ENCODE peak calls at places on chromosomes 12 and 14, in five cellular contexts. One of them, this sample, is unnamed.

GRCh38 chr12:24425601-24425970 is 476.1 kb upstream of the SOX5 start:
- DNase-seq in astrocyte of the cerebellum: peak
- DNase-seq in psoas muscle: no peak
- DNase-seq in tibial artery: no peak
- DNase-seq in uterus: no peak
- DNase-seq in this sample: no peak

GRCh38 chr12:109870648-109871047 is 9.7 kb downstream of the GLTP start:
- DNase-seq in astrocyte of the cerebellum: no peak
- DNase-seq in psoas muscle: no peak
- DNase-seq in tibial artery: no peak
- DNase-seq in uterus: no peak
- DNase-seq in this sample: no peak

GRCh38 chr12:14554281-14555008 is 13.2 kb downstream of the PLBD1 start:
- DNase-seq in astrocyte of the cerebellum: no peak
- DNase-seq in psoas muscle: peak
- DNase-seq in tibial artery: peak
- DNase-seq in uterus: peak
- DNase-seq in this sample: no peak

GRCh38 chr12:71662861-71663560 is 637 bp downstream of the ZFC3H1 start:
- DNase-seq in astrocyte of the cerebellum: peak
- DNase-seq in psoas muscle: peak
- DNase-seq in tibial artery: peak
- DNase-seq in uterus: peak
- DNase-seq in this sample: peak

GRCh38 chr12:30438526-30439120 is 257.0 kb downstream of the IPO8 start:
- DNase-seq in astrocyte of the cerebellum: no peak
- DNase-seq in psoas muscle: no peak
- DNase-seq in tibial artery: no peak
- DNase-seq in uterus: no peak
- DNase-seq in this sample: no peak

GRCh38 chr12:21651821-21652220 is 5.8 kb downstream of the LDHB start:
- DNase-seq in astrocyte of the cerebellum: no peak
- DNase-seq in psoas muscle: no peak
- DNase-seq in tibial artery: no peak
- DNase-seq in uterus: no peak
- DNase-seq in this sample: no peak

GRCh38 chr12:132614029-132614428 is 3.6 kb upstream of the LRCOL1 start:
- DNase-seq in astrocyte of the cerebellum: no peak
- DNase-seq in psoas muscle: no peak
- DNase-seq in tibial artery: no peak
- DNase-seq in uterus: no peak
- DNase-seq in this sample: no peak

GRCh38 chr14:75440733-75441474 is 13.1 kb downstream of the JDP2 start:
- DNase-seq in astrocyte of the cerebellum: no peak
- DNase-seq in psoas muscle: peak
- DNase-seq in tibial artery: peak
- DNase-seq in uterus: peak
- DNase-seq in this sample: peak

GRCh38 chr12:5031958-5032357 is 11.7 kb upstream of the KCNA5 start:
- DNase-seq in astrocyte of the cerebellum: no peak
- DNase-seq in psoas muscle: no peak
- DNase-seq in tibial artery: no peak
- DNase-seq in uterus: no peak
- DNase-seq in this sample: no peak

GRCh38 chr14:51304428-51304827 is 64.4 kb downstream of the TMX1 start:
- DNase-seq in astrocyte of the cerebellum: peak
- DNase-seq in psoas muscle: no peak
- DNase-seq in tibial artery: no peak
- DNase-seq in uterus: no peak
- DNase-seq in this sample: no peak

GRCh38 chr12:51721281-51721940 is 127.1 kb downstream of the FIGNL2 start:
- DNase-seq in astrocyte of the cerebellum: no peak
- DNase-seq in psoas muscle: peak
- DNase-seq in tibial artery: no peak
- DNase-seq in uterus: peak
- DNase-seq in this sample: no peak

GRCh38 chr14:95664546-95664945 is 21.7 kb upstream of the TCL1B start:
- DNase-seq in astrocyte of the cerebellum: no peak
- DNase-seq in psoas muscle: no peak
- DNase-seq in tibial artery: no peak
- DNase-seq in uterus: no peak
- DNase-seq in this sample: no peak

GRCh38 chr12:112992541-112993398 is 14.5 kb downstream of the OAS2 start:
- DNase-seq in astrocyte of the cerebellum: peak
- DNase-seq in psoas muscle: no peak
- DNase-seq in tibial artery: no peak
- DNase-seq in uterus: no peak
- DNase-seq in this sample: no peak

GRCh38 chr14:104639889-104640548 is 35.4 kb upstream of the TMEM179 start:
- DNase-seq in astrocyte of the cerebellum: peak
- DNase-seq in psoas muscle: peak
- DNase-seq in tibial artery: no peak
- DNase-seq in uterus: no peak
- DNase-seq in this sample: peak

DNA sequence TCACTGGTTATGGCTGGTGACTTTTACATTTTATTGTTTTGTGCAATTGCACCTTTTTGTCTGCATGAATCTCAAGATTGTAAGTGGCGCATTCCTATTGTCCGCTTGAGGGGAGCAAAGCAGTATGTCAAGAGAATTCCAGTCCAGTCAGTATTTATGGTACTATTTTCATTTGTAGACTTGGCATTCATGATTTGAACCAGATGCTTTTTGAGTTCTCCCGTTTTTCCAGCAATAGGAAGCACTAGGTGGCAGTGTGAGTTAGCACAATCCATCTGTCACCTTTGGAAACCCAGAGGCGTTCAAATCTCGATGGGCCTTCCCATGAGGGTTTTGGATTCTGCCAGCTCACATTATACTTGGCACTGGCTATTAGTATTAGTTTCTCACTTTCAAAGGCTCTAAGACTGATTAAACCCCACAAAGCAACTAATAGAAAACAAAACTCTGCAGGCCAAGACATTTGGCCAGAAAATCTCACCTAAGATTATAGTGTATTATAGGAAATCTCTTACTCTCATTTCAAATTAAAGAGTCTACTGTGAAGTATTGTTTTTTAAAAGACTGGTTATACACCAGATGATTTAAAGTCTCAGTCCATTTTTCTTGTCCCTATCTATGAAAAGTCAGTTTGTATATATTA is 2.2 kb downstream of the DACT1 start:
- DNase-seq in astrocyte of the cerebellum: peak
- DNase-seq in psoas muscle: no peak
- DNase-seq in tibial artery: no peak
- DNase-seq in uterus: no peak
- DNase-seq in this sample: peak
- H3K4me3 ChIP-seq in astrocyte of the cerebellum: peak
- H3K4me3 ChIP-seq in psoas muscle: peak
- H3K4me3 ChIP-seq in tibial artery: peak
- H3K4me3 ChIP-seq in uterus: peak
- H3K4me3 ChIP-seq in this sample: peak

DNA sequence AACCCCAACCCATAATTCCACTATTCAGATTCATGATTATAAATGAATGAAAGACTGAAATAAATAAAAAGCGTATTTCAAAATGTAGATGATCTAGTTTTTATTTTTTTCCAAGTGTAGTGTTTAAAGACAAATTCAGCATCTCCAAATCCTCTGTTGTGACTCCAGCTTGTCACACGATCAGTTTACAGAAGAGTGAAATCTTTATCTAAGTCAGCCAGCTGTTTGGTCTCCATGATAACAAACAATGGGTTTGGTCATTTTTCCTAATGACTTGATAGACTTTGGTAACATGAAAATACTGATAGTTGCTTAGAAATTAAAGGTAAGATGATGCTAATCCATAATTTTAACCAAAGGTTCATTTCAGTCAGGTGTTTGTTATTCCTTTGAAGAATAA is 114.5 kb upstream of the RASSF8 start:
- DNase-seq in astrocyte of the cerebellum: no peak
- DNase-seq in psoas muscle: no peak
- DNase-seq in tibial artery: no peak
- DNase-seq in uterus: no peak
- DNase-seq in this sample: no peak
- H3K4me3 ChIP-seq in astrocyte of the cerebellum: no peak
- H3K4me3 ChIP-seq in psoas muscle: no peak
- H3K4me3 ChIP-seq in tibial artery: no peak
- H3K4me3 ChIP-seq in uterus: no peak
- H3K4me3 ChIP-seq in this sample: no peak

DNA sequence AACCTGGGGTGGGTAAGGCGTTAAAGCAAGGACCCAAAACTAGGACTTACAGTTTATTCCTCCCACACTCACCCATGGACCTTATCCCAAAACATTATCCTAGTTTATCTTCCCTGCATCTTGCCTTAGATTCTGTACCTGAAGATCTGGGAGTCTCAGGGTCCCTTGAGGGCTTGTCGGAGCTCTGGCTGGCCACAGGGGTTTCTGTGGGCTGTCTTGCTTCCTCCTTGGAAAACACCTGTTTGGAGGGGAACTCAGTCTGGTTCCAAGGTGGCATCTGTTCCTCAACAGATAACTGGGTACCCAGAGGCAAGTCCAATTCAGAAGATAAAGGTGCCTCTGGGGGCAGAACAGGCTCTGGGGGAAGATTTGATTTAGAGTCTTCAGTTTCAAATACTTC is 1.7 kb downstream of the CDCA3 start:
- DNase-seq in astrocyte of the cerebellum: no peak
- DNase-seq in psoas muscle: peak
- DNase-seq in tibial artery: no peak
- DNase-seq in uterus: no peak
- DNase-seq in this sample: no peak
- H3K4me3 ChIP-seq in astrocyte of the cerebellum: no peak
- H3K4me3 ChIP-seq in psoas muscle: no peak
- H3K4me3 ChIP-seq in tibial artery: no peak
- H3K4me3 ChIP-seq in uterus: no peak
- H3K4me3 ChIP-seq in this sample: no peak

DNA sequence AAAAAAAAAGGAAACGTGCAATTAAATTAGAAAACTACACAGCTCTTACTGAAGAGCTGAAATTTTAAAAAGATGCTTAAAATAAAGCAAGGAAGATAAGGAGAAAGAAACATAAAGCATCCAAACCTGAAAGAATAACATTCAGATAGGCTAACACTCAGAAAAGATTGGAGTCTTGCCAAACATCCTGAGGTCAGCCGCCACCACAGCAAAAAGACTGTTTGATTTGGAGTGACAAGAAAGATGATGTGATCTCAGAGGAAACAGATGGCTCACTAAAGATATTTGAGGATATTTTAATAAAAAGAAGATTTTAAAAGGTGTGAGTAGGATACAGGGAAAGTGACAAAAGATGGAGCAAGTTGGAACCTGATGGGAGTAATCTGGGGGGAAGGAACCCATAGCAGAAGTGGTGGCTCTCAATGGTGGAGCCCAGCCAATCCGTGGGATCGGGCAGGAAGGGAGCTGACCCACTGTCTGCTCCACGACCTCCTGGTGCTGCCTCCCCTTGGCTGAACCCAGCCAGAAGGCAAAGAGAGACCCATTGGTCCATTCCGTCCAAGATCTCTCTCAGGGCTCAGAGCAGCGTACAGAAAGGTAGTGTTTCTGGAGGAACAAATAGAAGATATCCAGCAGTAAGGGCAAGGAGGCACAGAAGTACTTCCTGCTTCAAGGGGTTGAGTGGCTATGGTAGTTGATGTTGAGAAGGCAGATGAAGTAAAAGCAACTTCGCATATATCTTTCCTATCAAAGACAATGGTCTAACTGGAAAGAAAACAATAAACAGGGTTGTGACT is 469.6 kb downstream of the RGS6 start:
- DNase-seq in astrocyte of the cerebellum: no peak
- DNase-seq in psoas muscle: no peak
- DNase-seq in tibial artery: no peak
- DNase-seq in uterus: no peak
- DNase-seq in this sample: no peak
- H3K4me3 ChIP-seq in astrocyte of the cerebellum: no peak
- H3K4me3 ChIP-seq in psoas muscle: no peak
- H3K4me3 ChIP-seq in tibial artery: no peak
- H3K4me3 ChIP-seq in uterus: no peak
- H3K4me3 ChIP-seq in this sample: no peak

DNA sequence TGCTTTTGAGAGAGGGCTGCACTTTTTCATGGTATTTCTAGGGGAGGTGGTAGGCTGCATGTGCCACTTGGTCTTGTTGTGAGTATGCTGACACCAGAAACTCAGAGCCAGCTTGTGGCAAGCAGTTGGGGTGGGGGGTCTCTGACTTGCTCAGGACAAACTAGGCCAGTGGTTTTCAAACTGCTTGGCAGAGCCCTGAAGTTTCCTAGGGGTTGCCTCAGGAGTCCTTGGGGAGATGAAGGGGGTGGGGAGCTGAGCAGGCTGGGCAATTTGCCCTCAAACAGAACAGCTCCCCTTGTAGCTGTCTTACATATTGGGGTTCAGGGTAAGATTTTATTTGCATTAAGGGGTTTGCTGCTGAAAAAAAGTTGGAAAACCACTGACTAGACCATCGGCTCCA is 3.9 kb downstream of the BCL2L2 start:
- DNase-seq in astrocyte of the cerebellum: no peak
- DNase-seq in psoas muscle: no peak
- DNase-seq in tibial artery: no peak
- DNase-seq in uterus: no peak
- DNase-seq in this sample: no peak
- H3K4me3 ChIP-seq in astrocyte of the cerebellum: no peak
- H3K4me3 ChIP-seq in psoas muscle: no peak
- H3K4me3 ChIP-seq in tibial artery: no peak
- H3K4me3 ChIP-seq in uterus: no peak
- H3K4me3 ChIP-seq in this sample: no peak

GRCh38 chr12:78865297-78865955 is 852 bp downstream of the SYT1 start:
- DNase-seq in astrocyte of the cerebellum: no peak
- DNase-seq in psoas muscle: no peak
- DNase-seq in tibial artery: no peak
- DNase-seq in uterus: no peak
- DNase-seq in this sample: no peak
- H3K4me3 ChIP-seq in astrocyte of the cerebellum: peak
- H3K4me3 ChIP-seq in psoas muscle: peak
- H3K4me3 ChIP-seq in tibial artery: no peak
- H3K4me3 ChIP-seq in uterus: peak
- H3K4me3 ChIP-seq in this sample: peak

DNA sequence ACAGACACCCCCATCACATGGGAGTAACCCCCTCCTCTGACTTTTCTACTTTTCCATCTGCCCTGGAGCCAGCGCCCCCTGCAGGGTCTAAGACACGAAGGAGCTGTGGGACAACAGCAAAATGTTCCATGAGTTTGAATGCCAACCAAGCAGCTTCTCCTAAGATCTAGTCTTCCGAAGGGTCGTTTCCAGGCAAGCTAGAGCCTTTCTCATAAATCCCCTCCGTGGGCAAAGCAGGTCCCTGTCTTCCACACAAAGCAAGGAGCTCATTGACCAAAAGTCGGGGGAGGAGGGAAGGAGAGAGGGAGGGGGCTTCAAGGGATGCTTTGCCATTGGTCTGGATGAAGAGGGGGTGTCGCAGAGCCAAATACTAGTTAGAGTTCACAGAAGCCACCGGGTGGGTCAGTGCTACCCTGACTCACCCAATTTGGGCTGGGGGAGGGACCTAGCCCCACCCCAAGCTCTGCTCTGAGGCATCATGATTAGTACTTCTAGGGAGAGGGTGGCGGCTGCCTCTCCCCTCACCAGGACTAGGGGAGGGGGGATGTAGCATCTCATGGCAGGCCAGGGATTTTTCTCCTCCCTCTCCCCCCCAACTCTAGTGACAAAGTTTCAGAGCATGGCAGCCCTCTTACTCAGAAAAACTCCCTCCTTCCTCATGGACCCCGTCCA is 1.6 kb downstream of the MSI1 start:
- DNase-seq in astrocyte of the cerebellum: no peak
- DNase-seq in psoas muscle: no peak
- DNase-seq in tibial artery: no peak
- DNase-seq in uterus: no peak
- DNase-seq in this sample: no peak
- H3K4me3 ChIP-seq in astrocyte of the cerebellum: peak
- H3K4me3 ChIP-seq in psoas muscle: no peak
- H3K4me3 ChIP-seq in tibial artery: no peak
- H3K4me3 ChIP-seq in uterus: peak
- H3K4me3 ChIP-seq in this sample: peak

GRCh38 chr12:58190624-58191023 is 249.3 kb downstream of the ATP23 start:
- DNase-seq in astrocyte of the cerebellum: no peak
- DNase-seq in psoas muscle: no peak
- DNase-seq in tibial artery: no peak
- DNase-seq in uterus: no peak
- DNase-seq in this sample: no peak
- H3K4me3 ChIP-seq in astrocyte of the cerebellum: no peak
- H3K4me3 ChIP-seq in psoas muscle: no peak
- H3K4me3 ChIP-seq in tibial artery: no peak
- H3K4me3 ChIP-seq in uterus: no peak
- H3K4me3 ChIP-seq in this sample: no peak